ENCODE peak calls at places on chromosome 20, in eight cellular contexts. M, W, X, P, U, R, Z and C are unnamed samples.

GRCh38 chr20:56554869-56555268 is 21.8 kb downstream of the FAM209B start:
- DNase-seq in W (no peak), X (peak), Z (peak), R (peak), U (peak), M (no peak), P (peak), C (peak)

GRCh38 chr20:55386686-55387085 is 618.6 kb downstream of the CBLN4 start:
- DNase-seq in R (no peak), M (no peak), X (no peak), U (no peak), Z (no peak), P (no peak), W (no peak), C (peak)

GRCh38 chr20:31670371-31671228 is 32.9 kb downstream of the COX4I2 start:
- DNase-seq in P (peak), R (peak), U (no peak), X (no peak), W (no peak), Z (no peak), M (no peak), C (peak)

GRCh38 chr20:11675920-11676617 is 241.6 kb upstream of the BTBD3 start:
- DNase-seq in R (peak), Z (no peak), W (no peak), M (no peak), X (no peak), U (no peak), P (no peak), C (peak)

GRCh38 chr20:44736170-44737021 is 9.3 kb upstream of the KCNK15 start:
- DNase-seq in P (peak), R (peak), Z (no peak), X (peak), U (peak), M (peak), W (peak), C (peak)

GRCh38 chr20:50304501-50304856 is 113.8 kb downstream of the CEBPB start:
- DNase-seq in W (no peak), U (peak), M (peak), R (peak), P (peak), Z (no peak), X (peak), C (no peak)

GRCh38 chr20:37220796-37221195 is 40.8 kb downstream of the GHRH start:
- DNase-seq in W (no peak), U (peak), R (no peak), X (no peak), Z (no peak), P (peak), M (no peak), C (no peak)

GRCh38 chr20:37987602-37988290 is 45.5 kb downstream of the TTI1 start:
- DNase-seq in Z (no peak), M (no peak), W (no peak), P (no peak), X (no peak), U (no peak), R (no peak), C (peak)

GRCh38 chr20:17657079-17657825 is 24.8 kb downstream of the RRBP1 start:
- DNase-seq in Z (no peak), W (no peak), M (peak), P (no peak), R (no peak), U (no peak), X (no peak), C (no peak)

GRCh38 chr20:24492698-24493097 is 23.3 kb downstream of the SYNDIG1 start:
- DNase-seq in W (no peak), U (no peak), P (no peak), X (no peak), R (no peak), M (no peak), Z (no peak), C (no peak)